ENCODE peak calls at places on chromosomes 7 and 10, in eight cellular contexts. Z is BE2C, R is fibroblast of lung, Y is choroid plexus epithelial cell, M is brain microvascular endothelial cell, A is coronary artery, C is AG10803, F is neural progenitor cell. G is an unnamed sample.
A peak's percentile ranks its signal among the peaks of the same experiment; 100 is the strongest.

GRCh38 chr7:26653966-26654365 is 210.4 kb downstream of the SKAP2 start:
- DNase-seq in Z (no peak), R (no peak), Y (no peak), M (no peak), A (no peak), C (peak; percentile 8), F (no peak), G (no peak)

GRCh38 chr7:116399808-116400207 is 99.7 kb upstream of the CAV2 start:
- DNase-seq in Z (no peak), R (peak; percentile 33), Y (peak; percentile 53), M (peak; percentile 22), A (no peak), C (peak; percentile 79), F (no peak), G (peak; percentile 21)

GRCh38 chr10:47354162-47354561 is 6.0 kb downstream of the RBP3 start:
- DNase-seq in Z (no peak), R (peak; percentile 14), Y (peak; percentile 62), M (peak; percentile 23), A (no peak), C (no peak), F (no peak), G (no peak)

GRCh38 chr7:102115931-102116330 is 170.7 kb upstream of the SH2B2 start:
- DNase-seq in Z (no peak), R (no peak), Y (no peak), M (no peak), A (no peak), C (no peak), F (no peak), G (no peak)

GRCh38 chr7:111499027-111499426 is 63.3 kb downstream of the IMMP2L start:
- DNase-seq in Z (no peak), R (peak; percentile 85), Y (peak; percentile 89), M (peak; percentile 89), A (no peak), C (peak; percentile 1), F (no peak), G (peak; percentile 5)

GRCh38 chr10:29414501-29414900 is 125.6 kb downstream of the LYZL1 start:
- DNase-seq in Z (no peak), R (no peak), Y (no peak), M (no peak), A (no peak), C (no peak), F (no peak), G (no peak)

GRCh38 chr7:116653204-116653603 is 18.8 kb upstream of the MET start:
- DNase-seq in Z (no peak), R (peak; percentile 27), Y (peak; percentile 86), M (peak; percentile 63), A (no peak), C (peak; percentile 69), F (no peak), G (no peak)

GRCh38 chr10:98391578-98391991 is 23.4 kb downstream of the PYROXD2 start:
- DNase-seq in Z (no peak), R (peak; percentile 57), Y (no peak), M (no peak), A (no peak), C (peak; percentile 55), F (no peak), G (no peak)

GRCh38 chr7:47361746-47362215 is 220.1 kb downstream of the TNS3 start:
- DNase-seq in Z (no peak), R (peak; percentile 60), Y (peak; percentile 87), M (peak; percentile 78), A (peak; percentile 41), C (peak; percentile 86), F (no peak), G (peak; percentile 41)

GRCh38 chr7:22860784-22861482 is 38.3 kb upstream of the TOMM7 start:
- DNase-seq in Z (peak; percentile 40), R (no peak), Y (no peak), M (peak; percentile 43), A (no peak), C (peak; percentile 59), F (peak; percentile 4), G (no peak)

GRCh38 chr7:144854839-144855424 is 19.1 kb upstream of the TPK1 start:
- DNase-seq in Z (no peak), R (peak; percentile 59), Y (peak; percentile 54), M (peak; percentile 5), A (no peak), C (peak; percentile 29), F (peak; percentile 64), G (no peak)

GRCh38 chr10:112275512-112276245 is 7.5 kb upstream of the TECTB start:
- DNase-seq in Z (no peak), R (no peak), Y (no peak), M (no peak), A (no peak), C (no peak), F (no peak), G (no peak)

GRCh38 chr7:99102361-99102760 is 41.5 kb downstream of the SMURF1 start:
- DNase-seq in Z (no peak), R (no peak), Y (peak; percentile 59), M (no peak), A (no peak), C (no peak), F (no peak), G (no peak)

GRCh38 chr7:151853896-151854807 is 22.8 kb downstream of the PRKAG2 start:
- DNase-seq in Z (no peak), R (no peak), Y (no peak), M (no peak), A (no peak), C (peak; percentile 9), F (peak; percentile 47), G (no peak)

GRCh38 chr10:35934637-35934995 is 292.5 kb upstream of the FZD8 start:
- DNase-seq in Z (no peak), R (no peak), Y (no peak), M (no peak), A (no peak), C (no peak), F (no peak), G (no peak)

GRCh38 chr10:35442592-35442991 is 106.3 kb downstream of the CCNY start:
- DNase-seq in Z (no peak), R (no peak), Y (no peak), M (no peak), A (no peak), C (no peak), F (no peak), G (no peak)

GRCh38 chr7:123410273-123410928 is 124.0 kb downstream of the IQUB start:
- DNase-seq in Z (no peak), R (peak; percentile 74), Y (peak; percentile 97), M (peak; percentile 71), A (no peak), C (no peak), F (no peak), G (no peak)

GRCh38 chr7:33258561-33258960 is 129.2 kb downstream of the BBS9 start:
- DNase-seq in Z (no peak), R (peak; percentile 27), Y (peak; percentile 47), M (peak; percentile 8), A (no peak), C (peak; percentile 85), F (no peak), G (peak; percentile 66)

GRCh38 chr10:29834990-29835569 is 200.3 kb upstream of the SVIL start:
- DNase-seq in Z (no peak), R (peak; percentile 56), Y (peak; percentile 28), M (no peak), A (no peak), C (peak; percentile 19), F (no peak), G (no peak)

GRCh38 chr10:48670978-48671913 is 13.4 kb upstream of the WDFY4 start:
- DNase-seq in Z (no peak), R (no peak), Y (no peak), M (no peak), A (no peak), C (no peak), F (peak; percentile 81), G (no peak)

GRCh38 chr10:48667960-48668541 is 16.6 kb upstream of the WDFY4 start:
- DNase-seq in Z (no peak), R (no peak), Y (no peak), M (no peak), A (no peak), C (no peak), F (no peak), G (no peak)

GRCh38 chr10:48672596-48673255 is 11.9 kb upstream of the WDFY4 start:
- DNase-seq in Z (no peak), R (no peak), Y (no peak), M (no peak), A (no peak), C (no peak), F (no peak), G (no peak)

GRCh38 chr10:48677625-48678024 is 7.0 kb upstream of the WDFY4 start:
- DNase-seq in Z (no peak), R (no peak), Y (no peak), M (no peak), A (no peak), C (no peak), F (no peak), G (no peak)

GRCh38 chr10:48671914-48672595 is 12.6 kb upstream of the WDFY4 start:
- DNase-seq in Z (no peak), R (no peak), Y (no peak), M (no peak), A (no peak), C (no peak), F (no peak), G (no peak)
- H3K4me3 ChIP-seq in Z (no peak overlapping the region), R (no peak overlapping the region), Y (no peak overlapping the region), M (no peak overlapping the region), A (no peak overlapping the region), C (no peak overlapping the region), F (no peak overlapping the region), G (no peak overlapping the region)

GRCh38 chr10:44809652-44810051 is 101.5 kb upstream of the TMEM72 start:
- DNase-seq in Z (no peak), R (no peak), Y (peak; percentile 53), M (no peak), A (no peak), C (peak; percentile 45), F (peak; percentile 53), G (no peak)
- TF ChIP-seq CTCF in Z (no peak), R (no peak), Y (peak; percentile 57), M (peak; percentile 67), A (no peak), C (peak; percentile 55), F (peak; percentile 43), G (peak; percentile 38)

DNA sequence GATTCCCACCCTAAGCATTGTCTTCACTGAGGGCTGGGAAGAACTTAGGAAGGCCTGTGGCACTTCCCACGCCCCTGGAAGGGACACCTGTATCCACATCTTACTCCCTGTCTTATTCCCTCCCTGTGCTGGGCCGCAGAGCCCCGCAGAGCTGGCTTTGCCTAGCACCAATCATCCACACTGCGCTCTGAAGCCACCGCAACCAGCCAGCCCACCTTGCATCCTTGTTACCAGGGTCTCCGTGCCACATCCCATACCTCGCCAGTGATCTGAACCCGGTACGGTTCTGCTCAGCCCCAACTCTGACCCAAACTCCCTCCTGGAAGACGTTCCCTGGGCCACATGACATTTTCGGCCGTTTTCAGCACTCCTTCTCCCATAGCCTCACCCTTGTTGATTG is 101.4 kb upstream of the PITRM1 start:
- DNase-seq in Z (no peak), R (no peak), Y (no peak), M (no peak), A (no peak), C (no peak), F (no peak), G (no peak)
- H3K4me3 ChIP-seq in Z (no peak overlapping the region), R (no peak overlapping the region), Y (no peak overlapping the region), M (no peak overlapping the region), A (no peak overlapping the region), C (no peak overlapping the region), F (no peak overlapping the region), G (no peak overlapping the region)

DNA sequence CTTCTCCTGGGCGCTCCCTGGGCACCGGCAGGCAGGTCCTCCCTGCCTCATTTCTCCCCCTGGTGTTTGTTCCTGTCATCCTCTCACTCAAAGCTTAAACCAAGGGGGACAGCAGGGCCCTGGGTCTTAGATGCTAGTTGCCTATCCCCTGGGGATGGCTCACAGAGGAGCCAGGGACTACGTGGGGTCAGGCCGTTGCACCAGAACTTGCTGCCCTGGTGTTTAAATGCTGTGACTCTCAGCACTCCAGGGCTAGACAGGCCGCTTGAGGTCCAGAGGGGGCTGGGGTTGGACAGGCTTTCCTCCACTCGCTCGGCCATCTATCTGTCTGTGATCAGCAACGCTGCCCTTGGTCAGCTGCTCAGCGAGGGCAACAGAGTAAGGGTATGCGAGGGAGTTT is 340.3 kb downstream of the CXCL12 start:
- DNase-seq in Z (peak; percentile 22), R (no peak), Y (no peak), M (no peak), A (no peak), C (no peak), F (no peak), G (no peak)
- TF ChIP-seq CTCF in Z (peak; percentile 24), R (no peak), Y (no peak), M (peak; percentile 23), A (no peak), C (no peak), F (peak; percentile 8), G (no peak)